ENCODE peak calls at places on chromosomes 4 and X, in eight cellular contexts. V is adrenal gland; P is endothelial cell; T is NCI-H526; U is NCI-H2029; G is astrocyte of the cerebellum; D is activated naive CD8-positive, alpha-beta T cell treated with anti-CD3 and anti-CD28 coated beads, Interleukin-2, amount 50 U/mL, for 24 hours; M is NCI-H460. Y is an unnamed sample.

GRCh38 chr4:30553721-30554120 is 166.4 kb upstream of the PCDH7 start:
- DNase-seq in V (no peak), P (no peak), T (no peak), U (no peak), G (no peak), D (no peak), M (no peak), Y (no peak)

GRCh38 chr4:109562457-109563237 is 2.6 kb downstream of the MCUB start:
- DNase-seq in V (no peak), P (no peak), T (no peak), U (no peak), G (no peak), D (no peak), M (no peak), Y (no peak)

GRCh38 chr4:183380901-183381300 is 58.7 kb upstream of the CLDN24 start:
- DNase-seq in V (no peak), P (no peak), T (no peak), U (no peak), G (no peak), D (no peak), M (no peak), Y (no peak)

GRCh38 chrX:9966775-9967408 is at the start of gene CLDN34:
- DNase-seq in V (no peak), P (no peak), T (no peak), U (no peak), G (no peak), D (no peak), M (no peak), Y (no peak)

GRCh38 chr4:79445371-79445781 is 37.3 kb upstream of the GK2 start:
- DNase-seq in V (no peak), P (no peak), T (no peak), U (no peak), G (no peak), D (no peak), M (no peak), Y (no peak)

GRCh38 chrX:44675364-44676024 is 132.8 kb upstream of the FUNDC1 start:
- DNase-seq in V (peak), P (no peak), T (peak), U (peak), G (peak), D (no peak), M (peak), Y (peak)

GRCh38 chrX:24242649-24243556 is 71.0 kb downstream of the SUPT20HL2 start:
- DNase-seq in V (peak), P (no peak), T (no peak), U (no peak), G (peak), D (no peak), M (no peak), Y (peak)

GRCh38 chr4:84948056-84948455 is 18.4 kb downstream of the WDFY3 start:
- DNase-seq in V (no peak), P (no peak), T (no peak), U (no peak), G (no peak), D (no peak), M (no peak), Y (no peak)

GRCh38 chr4:118746251-118746919 is 61.2 kb downstream of the METTL14 start:
- DNase-seq in V (no peak), P (no peak), T (no peak), U (no peak), G (no peak), D (no peak), M (no peak), Y (no peak)